ENCODE peak calls at places on chromosomes 16 and 17, in eight cellular contexts. N is uterus, Q is pancreas, O is adrenal gland, W is BJ, X is OCI-LY7, I is heart left ventricle, K is IMR-90. P is an unnamed sample. For H3K36me3, the result is how much of the 10 kb centered on the place peaks cover.

GRCh38 chr17:7589204-7589868 is 558 bp downstream of the SOX15 start:
- DNase-seq in W (no peak), Q (peak), K (peak), I (peak), O (peak), N (peak), X (peak), P (peak)

GRCh38 chr17:36182176-36183000 is 6.0 kb upstream of the TBC1D3B start:
- DNase-seq in I (peak), O (no peak), W (no peak), Q (no peak), K (no peak), X (no peak), N (no peak), P (no peak)

GRCh38 chr16:694187-694862 is 4.1 kb upstream of the WDR24 start:
- DNase-seq in Q (no peak), X (no peak), O (no peak), K (no peak), N (no peak), I (no peak), W (no peak), P (no peak)

GRCh38 chr17:37382056-37382455 is 6.3 kb downstream of the C17orf78 start:
- DNase-seq in O (no peak), I (no peak), X (no peak), Q (no peak), W (no peak), N (no peak), K (no peak), P (no peak)

GRCh38 chr16:12614662-12615278 is 188.9 kb downstream of the CPPED1 start:
- DNase-seq in X (no peak), W (no peak), O (no peak), N (no peak), I (no peak), Q (no peak), K (no peak), P (no peak)

GRCh38 chr17:10631048-10631700 is 25.9 kb downstream of the MYH3 start:
- DNase-seq in W (no peak), I (no peak), O (no peak), Q (no peak), K (peak), N (no peak), X (no peak), P (no peak)

GRCh38 chr17:35605753-35606152 is 18.6 kb downstream of the AP2B1 start:
- DNase-seq in K (peak), Q (no peak), X (no peak), O (no peak), I (no peak), N (no peak), W (peak), P (no peak)

GRCh38 chr16:81818514-81819304 is 39.6 kb downstream of the PLCG2 start:
- DNase-seq in Q (no peak), K (no peak), W (no peak), X (no peak), O (no peak), N (no peak), I (no peak), P (no peak)

GRCh38 chr17:35774499-35774898 is 13.8 kb downstream of the C17orf50 start:
- DNase-seq in W (no peak), X (no peak), K (peak), Q (no peak), O (peak), N (peak), I (peak), P (no peak)

GRCh38 chr16:78127130-78127529 is 27.7 kb downstream of the WWOX start:
- DNase-seq in K (peak), Q (no peak), O (no peak), X (no peak), W (peak), N (no peak), I (no peak), P (no peak)

GRCh38 chr16:70746708-70747424 is 54.1 kb downstream of the VAC14 start:
- DNase-seq in Q (peak), X (peak), W (peak), O (peak), I (peak), K (peak), N (peak), P (no peak)

GRCh38 chr17:64097196-64097936 is 32.6 kb downstream of the ERN1 start:
- DNase-seq in O (no peak), Q (no peak), W (no peak), N (peak), X (no peak), I (no peak), K (peak), P (no peak)

GRCh38 chr17:1880851-1881630 is 51.2 kb downstream of the RPA1 start:
- DNase-seq in N (no peak), W (no peak), X (no peak), I (no peak), K (peak), Q (no peak), O (no peak), P (no peak)

GRCh38 chr16:3188925-3189825 is 1.2 kb downstream of the OR1F1 start:
- DNase-seq in N (no peak), X (no peak), I (no peak), K (peak), O (no peak), Q (no peak), W (no peak), P (peak)

GRCh38 chr16:813204-813915 is 12.8 kb upstream of the GNG13 start:
- DNase-seq in W (no peak), K (peak), N (no peak), O (peak), X (peak), Q (no peak), I (peak), P (no peak)

GRCh38 chr17:51056813-51057510 is 63.7 kb downstream of the SPAG9 start:
- DNase-seq in O (peak), N (peak), X (peak), I (no peak), K (peak), W (peak), Q (peak), P (peak)

GRCh38 chr17:67503184-67503583 is 126.1 kb downstream of the PITPNC1 start:
- DNase-seq in I (no peak), N (no peak), O (peak), Q (peak), X (no peak), W (no peak), K (peak), P (no peak)

GRCh38 chr17:10197721-10198508 is 491 bp downstream of the GAS7 start:
- DNase-seq in Q (no peak), O (no peak), I (peak), N (no peak), X (no peak), K (no peak), W (no peak), P (no peak)

GRCh38 chr17:15261063-15261817 is 3.9 kb downstream of the PMP22 start:
- DNase-seq in X (no peak), O (peak), I (peak), K (peak), W (no peak), Q (peak), N (peak), P (no peak)

GRCh38 chr16:87487361-87487924 is 5.4 kb downstream of the ZCCHC14 start:
- DNase-seq in N (no peak), I (no peak), K (no peak), Q (peak), X (no peak), W (no peak), O (no peak), P (no peak)

GRCh38 chr17:77458202-77459017 is 317.6 kb downstream of the SEC14L1 start:
- DNase-seq in N (no peak), W (no peak), I (no peak), X (no peak), Q (no peak), O (no peak), K (no peak), P (no peak)

GRCh38 chr17:48770954-48771353 is 42.4 kb upstream of the HOXB13 start:
- DNase-seq in I (no peak), Q (no peak), X (no peak), W (no peak), K (no peak), O (no peak), N (no peak), P (no peak)

GRCh38 chr17:29870836-29871430 is 59.1 kb downstream of the SSH2 start:
- DNase-seq in X (no peak), I (no peak), Q (no peak), W (peak), O (no peak), N (no peak), K (no peak), P (no peak)

GRCh38 chr16:55015181-55015913 is 84.7 kb downstream of the IRX5 start:
- DNase-seq in Q (no peak), I (no peak), N (no peak), K (no peak), X (no peak), W (no peak), O (no peak), P (no peak)

GRCh38 chr17:7835818-7836595 is 2.0 kb downstream of the KDM6B start:
- DNase-seq in O (peak), W (no peak), X (no peak), Q (peak), K (peak), N (peak), I (peak), P (no peak)

GRCh38 chr16:11123666-11124065 is 132.3 kb downstream of the SOCS1 start:
- DNase-seq in Q (no peak), I (no peak), O (no peak), X (no peak), N (no peak), W (no peak), K (no peak), P (no peak)

GRCh38 chr17:55187371-55187770 is 77.4 kb upstream of the HLF start:
- DNase-seq in N (peak), O (no peak), Q (no peak), K (no peak), W (no peak), X (no peak), I (no peak), P (no peak)

GRCh38 chr16:84532299-84532724 is 27.9 kb upstream of the MEAK7 start:
- DNase-seq in Q (no peak), W (peak), N (peak), O (peak), I (peak), X (no peak), K (peak), P (no peak)
- H3K4me3 ChIP-seq in Q (no peak), W (no peak), N (no peak), O (no peak), I (no peak), X (no peak), K (no peak), P (no peak)

GRCh38 chr16:27373312-27373711 is 28.7 kb upstream of the IL21R start:
- DNase-seq in Q (no peak), K (no peak), I (no peak), N (no peak), W (no peak), X (no peak), O (no peak), P (no peak)

GRCh38 chr16:27378871-27379580 is 22.9 kb upstream of the IL21R start:
- DNase-seq in Q (no peak), I (peak), X (no peak), W (no peak), N (no peak), K (peak), O (no peak), P (peak)

GRCh38 chr16:27374231-27374793 is 27.7 kb upstream of the IL21R start:
- DNase-seq in W (no peak), X (peak), Q (no peak), O (no peak), K (no peak), I (peak), N (no peak), P (peak)

GRCh38 chr16:27377666-27378485 is 24.1 kb upstream of the IL21R start:
- DNase-seq in O (no peak), X (peak), W (no peak), N (no peak), K (no peak), I (peak), Q (no peak), P (peak)

DNA sequence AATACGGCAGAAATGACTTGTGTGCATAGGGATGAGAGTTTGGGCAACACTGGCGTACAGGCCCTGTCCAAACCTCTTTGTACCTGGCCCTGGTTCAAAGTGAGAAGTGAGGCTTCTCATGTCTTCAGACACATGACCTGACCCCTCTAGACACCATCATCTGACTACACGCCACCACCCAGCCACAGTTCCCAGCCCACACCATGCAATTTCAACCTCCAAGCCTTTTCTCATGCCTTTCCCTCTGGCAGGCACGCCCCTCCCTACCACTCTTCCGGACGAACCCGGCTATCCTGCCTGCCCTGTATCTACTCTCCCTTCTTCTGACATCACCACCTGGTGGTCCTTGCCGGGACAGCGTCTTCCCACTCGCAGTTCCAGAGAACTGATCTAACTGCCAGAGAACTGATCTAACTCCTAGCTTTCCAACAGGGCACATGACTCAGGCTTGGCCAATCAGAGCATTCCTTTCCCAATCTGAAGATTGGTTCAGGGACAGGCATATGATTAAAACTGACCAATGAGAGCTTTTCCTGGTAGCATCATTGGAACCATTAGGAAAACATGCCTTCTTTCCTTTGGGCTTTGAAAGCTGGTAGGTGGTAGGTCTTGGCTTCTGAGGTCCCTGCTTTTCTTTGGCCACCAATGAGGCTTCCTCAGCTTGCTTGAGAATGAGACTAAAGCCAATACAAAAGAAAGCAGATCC is 27.0 kb upstream of the IL21R start:
- DNase-seq in O (peak), I (peak), Q (no peak), W (no peak), N (peak), X (peak), K (peak), P (peak)
- TF ChIP-seq CTCF in O (peak), I (no peak), Q (no peak), W (peak), N (peak), X (peak), K (peak), P (peak)

DNA sequence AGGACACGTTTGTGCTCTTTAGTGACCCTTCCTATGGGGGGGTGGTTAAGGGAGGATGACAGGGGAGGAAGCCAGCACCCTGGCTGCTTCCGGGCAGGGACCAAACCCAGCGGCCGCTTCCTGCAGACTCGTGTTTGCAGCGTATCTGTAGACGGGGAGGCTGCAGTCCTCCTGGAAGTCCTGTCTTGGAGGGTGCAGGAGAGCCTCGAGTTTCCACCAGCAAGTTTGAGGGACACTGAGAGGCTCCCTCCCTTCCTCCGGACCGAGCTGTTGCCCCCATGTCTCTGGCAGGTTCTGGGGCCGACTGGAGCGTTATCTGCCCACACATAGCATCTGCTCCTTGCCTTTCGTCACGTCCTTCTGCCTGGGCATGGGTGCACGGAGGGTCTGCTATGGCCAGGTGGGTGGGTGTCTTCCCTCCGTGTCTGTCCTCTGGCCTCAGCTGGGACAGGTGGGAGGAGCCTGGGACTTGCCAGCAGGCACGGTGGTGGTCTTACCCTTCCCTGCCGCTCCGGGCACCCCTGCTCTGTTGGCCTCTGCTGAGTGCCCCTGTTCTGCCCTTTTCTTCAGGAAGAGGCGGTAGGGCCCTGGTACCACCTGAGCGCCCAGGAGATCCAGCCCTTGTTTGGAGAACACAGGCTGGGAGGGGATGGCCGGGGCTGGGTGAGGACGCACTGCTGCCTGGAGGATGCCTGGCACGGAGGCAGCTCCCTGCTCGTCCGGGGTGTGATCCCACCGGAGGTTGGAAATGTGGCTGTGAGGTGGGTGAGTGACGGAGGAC is 8.8 kb downstream of the ENGASE start:
- DNase-seq in K (no peak), I (no peak), N (no peak), O (no peak), Q (no peak), W (no peak), X (no peak), P (no peak)
- H3K36me3 ChIP-seq in K (under half), I (half or more), N (under half), O (under half), Q (under half), W (under half), X (under half), P (under half)

GRCh38 chr16:66824006-66824405 is 6.8 kb downstream of the NAE1 start:
- DNase-seq in X (no peak), Q (no peak), O (no peak), K (peak), I (no peak), N (no peak), W (no peak), P (no peak)
- H3K4me3 ChIP-seq in X (no peak), Q (no peak), O (no peak), K (no peak), I (no peak), N (no peak), W (no peak), P (no peak)

GRCh38 chr17:74433421-74434121 is 1.7 kb downstream of the GPRC5C start:
- DNase-seq in O (no peak), K (no peak), N (no peak), I (no peak), X (no peak), Q (peak), W (no peak), P (no peak)
- TF ChIP-seq CTCF in O (no peak), K (no peak), N (no peak), I (no peak), X (peak), Q (no peak), W (no peak), P (no peak)